ENCODE peak calls at places on chromosomes 6 and 20, in five cellular contexts. G is A549, Q is uterus, O is upper lobe of left lung, K is ovary. A is an unnamed sample.

GRCh38 chr20:47875302-47876025 is 90.2 kb upstream of the SULF2 start:
- DNase-seq in Q (no peak), K (no peak), O (no peak), G (no peak), A (no peak)

GRCh38 chr6:147972436-147972835 is 370.2 kb upstream of the SASH1 start:
- DNase-seq in O (no peak), Q (no peak), G (no peak), K (no peak), A (no peak)

GRCh38 chr6:158514176-158514575 is 45.7 kb upstream of the TMEM181 start:
- DNase-seq in G (no peak), Q (no peak), O (no peak), K (no peak), A (no peak)

GRCh38 chr6:165220030-165220429 is 89.4 kb downstream of the C6orf118 start:
- DNase-seq in G (no peak), O (no peak), K (no peak), Q (no peak), A (no peak)

GRCh38 chr6:27553123-27553904 is 80.4 kb upstream of the ZNF184 start:
- DNase-seq in Q (no peak), O (no peak), K (no peak), G (peak; percentile 86), A (no peak)

GRCh38 chr6:91477688-91478087 is 890.8 kb upstream of the MAP3K7 start:
- DNase-seq in K (no peak), G (no peak), O (no peak), Q (no peak), A (no peak)

GRCh38 chr6:31193206-31193605 is 22.7 kb upstream of the POU5F1 start:
- DNase-seq in K (no peak), G (no peak), O (no peak), Q (no peak), A (no peak)

GRCh38 chr6:164832410-164832809 is 477.0 kb downstream of the C6orf118 start:
- DNase-seq in Q (no peak), K (no peak), G (no peak), O (no peak), A (no peak)

GRCh38 chr20:7742479-7742878 is 197.8 kb downstream of the HAO1 start:
- DNase-seq in Q (no peak), K (no peak), G (peak; percentile 12), O (no peak), A (no peak)

GRCh38 chr20:49990310-49990720 is 7.5 kb downstream of the SNAI1 start:
- DNase-seq in K (no peak), O (no peak), G (no peak), Q (no peak), A (no peak)

GRCh38 chr6:51120016-51120415 is 301.3 kb downstream of the TFAP2B start:
- DNase-seq in O (no peak), G (no peak), Q (no peak), K (no peak), A (no peak)

GRCh38 chr6:149043476-149044130 is 273.9 kb upstream of the TAB2 start:
- DNase-seq in K (no peak), Q (no peak), O (peak; percentile 45), G (peak; percentile 66), A (no peak)

GRCh38 chr6:3022765-3023662 is 23.3 kb downstream of the NQO2 start:
- DNase-seq in G (peak; percentile 16), Q (no peak), K (no peak), O (peak; percentile 76), A (no peak)

GRCh38 chr6:2818593-2818992 is 23.1 kb downstream of the SERPINB1 start:
- DNase-seq in O (no peak), K (no peak), Q (no peak), G (no peak), A (no peak)

GRCh38 chr20:62367483-62368302 is 581 bp upstream of the LAMA5 start:
- DNase-seq in G (peak; percentile 71), Q (no peak), O (peak; percentile 89), K (no peak), A (no peak)
- H3K4me1 ChIP-seq in G (peaks cover 60% of the 10 kb centered on the region), Q (peaks cover 41% of the 10 kb centered on the region), O (peaks cover 58% of the 10 kb centered on the region), K (peaks cover 13% of the 10 kb centered on the region), A (peaks cover 35% of the 10 kb centered on the region)

GRCh38 chr6:43074847-43075741 is 1.0 kb upstream of the PTK7 start:
- DNase-seq in K (peak; percentile 85), Q (peak; percentile 92), O (no peak), G (no peak), A (no peak)
- H3K4me3 ChIP-seq in K (peak overlapping the region; percentile 68), Q (peak overlapping the region; percentile 69), O (peak overlapping the region; percentile 83), G (no peak overlapping the region), A (peak overlapping the region; percentile 88)

DNA sequence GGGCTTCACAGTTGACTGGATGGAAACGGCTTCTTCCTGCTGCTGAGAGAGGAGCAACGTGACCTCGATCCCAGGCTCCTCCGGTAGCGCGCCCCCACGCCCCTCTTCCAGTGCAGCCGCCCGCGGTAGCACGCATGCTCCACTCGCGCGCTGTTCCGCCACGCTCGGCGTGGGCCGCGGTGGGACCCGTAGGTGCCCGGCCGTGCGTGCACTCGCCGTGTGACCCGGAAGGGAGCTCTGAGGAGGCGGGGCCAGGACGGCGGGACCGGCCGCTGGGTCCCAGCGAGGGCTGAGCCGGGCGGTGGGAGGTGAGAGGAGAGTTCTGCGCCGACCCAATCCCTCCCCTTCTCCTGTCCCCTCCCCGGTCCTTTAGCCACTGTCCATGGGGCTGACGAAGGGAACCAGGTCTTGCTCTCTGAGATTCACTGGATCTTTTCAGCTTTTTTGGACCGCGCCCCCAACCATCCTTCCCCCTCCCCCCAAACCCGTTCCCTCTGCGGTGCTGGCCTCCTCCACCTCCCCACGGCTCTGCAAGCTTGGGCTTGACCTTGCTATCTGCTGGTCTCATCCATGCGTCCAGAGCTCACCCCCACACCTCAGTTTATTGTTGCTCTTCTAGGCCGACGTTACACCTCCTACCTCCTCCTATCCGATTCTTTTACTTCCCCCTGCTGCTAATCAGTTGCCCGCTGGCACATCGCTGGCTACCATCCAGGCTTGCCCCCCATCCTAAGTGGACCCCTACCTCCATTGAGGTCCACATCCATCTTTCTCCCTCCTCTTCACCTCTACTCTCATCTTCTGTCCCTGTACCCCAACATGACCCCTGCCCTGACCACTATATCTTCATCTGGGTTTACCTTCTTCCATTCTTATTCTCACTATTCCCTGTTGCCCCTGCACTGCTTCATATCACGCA is at the start of gene CUL9:
- DNase-seq in Q (peak; percentile 76), G (peak; percentile 66), K (peak; percentile 82), O (peak; percentile 97), A (peak; percentile 79)
- TF ChIP-seq POLR2A in Q (no peak), G (peak; percentile 63), K (peak; percentile 33), O (no peak), A (no peak)

DNA sequence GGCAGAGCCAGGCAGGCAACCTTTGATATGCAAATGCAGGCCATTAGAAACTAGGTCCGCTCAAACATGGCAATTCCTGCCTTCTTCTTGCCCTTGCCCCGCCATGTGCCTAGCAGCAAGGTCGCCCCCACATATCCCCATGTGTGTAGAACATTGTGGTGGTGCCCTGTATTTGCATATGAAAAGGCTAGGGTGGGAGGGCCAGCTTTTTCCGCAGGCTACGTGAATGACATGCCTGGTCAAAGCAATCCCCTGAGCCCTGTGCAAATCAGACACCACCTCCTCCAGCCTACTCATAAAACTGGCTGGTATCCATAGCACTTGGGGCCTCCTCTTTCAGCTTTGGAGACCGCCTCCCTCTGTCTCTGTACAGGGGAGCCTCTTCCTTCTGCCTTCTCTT is 31.6 kb downstream of the GSTA2 start:
- DNase-seq in K (no peak), G (no peak), O (no peak), Q (no peak), A (no peak)
- H3K4me1 ChIP-seq in K (no peaks in the 10 kb centered on the region), G (peaks cover 3% of the 10 kb centered on the region), O (no peaks in the 10 kb centered on the region), Q (no peaks in the 10 kb centered on the region), A (no peaks in the 10 kb centered on the region)

GRCh38 chr20:56805313-56805712 is 176.2 kb downstream of the TFAP2C start:
- DNase-seq in Q (no peak), O (no peak), K (no peak), G (no peak), A (no peak)
- H3K4me3 ChIP-seq in Q (no peak overlapping the region), O (no peak overlapping the region), K (no peak overlapping the region), G (no peak overlapping the region), A (no peak overlapping the region)

GRCh38 chr20:58388028-58388601 is 914 bp upstream of the VAPB start:
- DNase-seq in Q (no peak), O (no peak), G (no peak), K (no peak), A (no peak)

GRCh38 chr20:58389968-58390658 is 1.1 kb downstream of the VAPB start:
- DNase-seq in Q (no peak), O (no peak), K (no peak), G (no peak), A (no peak)

GRCh38 chr20:58389324-58389967 is 417 bp downstream of the VAPB start:
- DNase-seq in Q (no peak), K (no peak), G (peak; percentile 42), O (peak; percentile 92), A (no peak)

GRCh38 chr20:58390659-58391035 is 1.6 kb downstream of the VAPB start:
- DNase-seq in O (no peak), K (no peak), Q (no peak), G (no peak), A (no peak)

GRCh38 chr20:58388882-58389323 is at the start of gene VAPB:
- DNase-seq in G (peak; percentile 96), Q (peak; percentile 92), O (peak; percentile 99), K (peak; percentile 96), A (peak; percentile 90)
- TF ChIP-seq POLR2A in G (peak; percentile 88), Q (peak; percentile 88), O (no peak), K (peak; percentile 67), A (no peak)

GRCh38 chr6:79232696-79233462 is 1.6 kb downstream of the HMGN3 start:
- DNase-seq in K (no peak), Q (no peak), G (no peak), O (no peak), A (no peak)

GRCh38 chr6:79230149-79230548 is 4.3 kb downstream of the HMGN3 start:
- DNase-seq in K (no peak), O (no peak), Q (no peak), G (no peak), A (no peak)

GRCh38 chr6:79234150-79235022 is at the start of gene HMGN3:
- DNase-seq in Q (peak; percentile 93), K (peak; percentile 94), O (peak; percentile 99), G (peak; percentile 89), A (peak; percentile 95)

GRCh38 chr6:79233611-79234149 is 802 bp downstream of the HMGN3 start:
- DNase-seq in K (peak; percentile 76), O (peak; percentile 96), G (peak; percentile 88), Q (peak; percentile 79), A (peak; percentile 68)

GRCh38 chr6:79231101-79231500 is 3.4 kb downstream of the HMGN3 start:
- DNase-seq in G (no peak), O (no peak), Q (no peak), K (no peak), A (no peak)
- H3K4me1 ChIP-seq in G (peaks cover 5% of the 10 kb centered on the region), O (peaks cover 16% of the 10 kb centered on the region), Q (no peaks in the 10 kb centered on the region), K (peaks cover 6% of the 10 kb centered on the region), A (no peaks in the 10 kb centered on the region)